ENCODE peak calls at places on chromosomes 12 and 14, in four cellular contexts. T is OCI-LY7, L is stomach, F is GM12865. B is an unnamed sample.

GRCh38 chr12:12450043-12450451 is 93.2 kb downstream of the BORCS5 start:
- DNase-seq in T (no peak), L (no peak), F (no peak), B (no peak)

GRCh38 chr12:11635341-11635740 is 14.1 kb upstream of the ETV6 start:
- DNase-seq in T (no peak), L (no peak), F (no peak), B (no peak)

GRCh38 chr14:52402812-52403526 is 88.9 kb downstream of the PTGER2 start:
- DNase-seq in T (no peak), L (no peak), F (peak; percentile 45), B (no peak)

GRCh38 chr12:52529846-52530245 is 9.7 kb upstream of the KRT5 start:
- DNase-seq in T (no peak), L (no peak), F (no peak), B (no peak)

GRCh38 chr12:111448831-111449790 is 43.4 kb downstream of the SH2B3 start:
- DNase-seq in T (no peak), L (peak; percentile 8), F (peak; percentile 35), B (no peak)

GRCh38 chr12:46872135-46872534 is 46.3 kb upstream of the SLC38A4 start:
- DNase-seq in T (no peak), L (no peak), F (no peak), B (no peak)

GRCh38 chr14:53954551-53955233 is 1.9 kb downstream of the BMP4 start:
- DNase-seq in T (no peak), L (no peak), F (no peak), B (no peak)

GRCh38 chr12:106971065-106971464 is 15.4 kb downstream of the TMEM263 start:
- DNase-seq in T (no peak), L (no peak), F (no peak), B (no peak)

GRCh38 chr14:32435411-32435810 is 106.3 kb downstream of the AKAP6 start:
- DNase-seq in T (no peak), L (no peak), F (no peak), B (no peak)

GRCh38 chr12:69290545-69291277 is 51.3 kb downstream of the CPSF6 start:
- DNase-seq in T (peak; percentile 87), L (peak; percentile 90), F (peak; percentile 90), B (peak; percentile 63)

GRCh38 chr14:101077511-101078074 is 174.1 kb upstream of the RTL1 start:
- DNase-seq in T (no peak), L (peak; percentile 13), F (no peak), B (no peak)

GRCh38 chr14:67420102-67420739 is 8.3 kb upstream of the PLEK2 start:
- DNase-seq in T (peak; percentile 67), L (no peak), F (peak; percentile 62), B (no peak)

GRCh38 chr12:108935165-108935564 is 55.3 kb downstream of the DAO start:
- DNase-seq in T (no peak), L (no peak), F (peak; percentile 35), B (no peak)

GRCh38 chr12:31728289-31728916 is 418 bp downstream of the AMN1 start:
- DNase-seq in T (peak; percentile 63), L (peak; percentile 47), F (peak; percentile 64), B (no peak)

GRCh38 chr14:65361920-65362319 is 50.6 kb upstream of the FUT8 start:
- DNase-seq in T (no peak), L (peak; percentile 60), F (no peak), B (no peak)

GRCh38 chr12:77893918-77894317 is 63.2 kb downstream of the NAV3 start:
- DNase-seq in T (no peak), L (peak; percentile 74), F (no peak), B (peak; percentile 73)

GRCh38 chr12:13924286-13924685 is 57.1 kb downstream of the GRIN2B start:
- DNase-seq in T (no peak), L (no peak), F (no peak), B (no peak)
- TF ChIP-seq CTCF in T (no peak), L (no peak), F (no peak), B (no peak)

GRCh38 chr14:99215277-99215676 is 56.7 kb downstream of the BCL11B start:
- DNase-seq in T (no peak), L (no peak), F (no peak), B (no peak)
- H3K4me3 ChIP-seq in T (no peak overlapping the region), L (no peak overlapping the region), F (no peak overlapping the region), B (peak overlapping the region; percentile 19)

GRCh38 chr14:61696753-61697318 is 1.5 kb downstream of the HIF1A start:
- DNase-seq in T (no peak), L (no peak), F (peak; percentile 9), B (peak; percentile 21)

GRCh38 chr14:61694039-61694438 is 1.3 kb upstream of the HIF1A start:
- DNase-seq in T (no peak), L (no peak), F (no peak), B (no peak)

GRCh38 chr14:61694830-61695694 is at the start of gene HIF1A:
- DNase-seq in T (peak; percentile 99), L (peak; percentile 97), F (peak; percentile 100), B (peak; percentile 94)

GRCh38 chr14:61698216-61698980 is 3.1 kb downstream of the HIF1A start:
- DNase-seq in T (peak; percentile 58), L (no peak), F (peak; percentile 30), B (no peak)

GRCh38 chr14:61695695-61696527 is 598 bp downstream of the HIF1A start:
- DNase-seq in T (peak; percentile 59), L (peak; percentile 53), F (peak; percentile 63), B (peak; percentile 14)
- TF ChIP-seq CTCF in T (no peak), L (no peak), F (no peak), B (no peak)

DNA sequence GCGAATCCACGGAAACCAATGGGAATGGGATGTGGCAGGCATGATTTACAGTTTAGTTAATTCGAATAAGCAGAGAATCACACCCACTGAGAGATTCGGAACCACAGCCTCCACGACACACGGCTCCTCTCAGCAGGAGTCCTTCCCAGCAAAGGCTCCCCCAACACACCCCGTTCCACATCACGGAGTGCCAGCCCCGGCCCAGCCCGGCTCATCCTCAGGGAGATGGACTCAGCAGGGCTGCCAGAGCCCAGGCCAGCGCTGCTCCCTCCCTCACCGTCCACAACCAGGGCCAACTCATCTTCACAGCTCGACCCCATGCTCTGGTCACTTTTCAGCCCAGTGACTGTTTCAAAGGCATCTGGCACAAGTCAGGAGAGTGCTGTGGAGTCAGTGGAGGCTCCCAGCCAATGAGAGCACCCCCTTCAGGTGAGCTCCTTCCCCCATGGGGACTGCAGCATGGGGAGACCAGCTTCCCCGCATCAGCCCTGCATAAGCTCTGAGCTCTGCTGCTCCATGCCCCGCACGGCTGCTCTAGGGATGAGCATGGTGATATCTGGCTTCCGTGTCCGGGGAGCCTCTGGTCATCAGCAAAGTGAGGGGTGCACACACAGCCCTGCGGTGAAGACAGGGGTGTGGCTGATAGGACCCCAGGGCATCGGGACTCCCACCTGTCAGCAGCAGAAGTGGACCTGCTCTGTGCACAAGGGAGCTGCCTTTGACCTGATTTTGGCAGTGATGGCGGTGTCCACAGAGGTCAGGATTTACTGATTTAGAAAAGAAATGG is 238.8 kb upstream of the SFSWAP start:
- DNase-seq in T (no peak), L (peak; percentile 17), F (no peak), B (no peak)
- H3K4me3 ChIP-seq in T (no peak overlapping the region), L (no peak overlapping the region), F (no peak overlapping the region), B (no peak overlapping the region)

GRCh38 chr14:68610251-68610793 is 182.5 kb downstream of the ZFP36L1 start:
- DNase-seq in T (no peak), L (no peak), F (no peak), B (no peak)
- TF ChIP-seq CTCF in T (no peak), L (no peak), F (no peak), B (no peak)

GRCh38 chr12:94150483-94151225 is 2.3 kb downstream of the PLXNC1 start:
- DNase-seq in T (no peak), L (peak; percentile 31), F (peak; percentile 61), B (no peak)
- H3K4me3 ChIP-seq in T (peak overlapping the region; percentile 71), L (peak overlapping the region; percentile 53), F (peak overlapping the region; percentile 80), B (no peak overlapping the region)

DNA sequence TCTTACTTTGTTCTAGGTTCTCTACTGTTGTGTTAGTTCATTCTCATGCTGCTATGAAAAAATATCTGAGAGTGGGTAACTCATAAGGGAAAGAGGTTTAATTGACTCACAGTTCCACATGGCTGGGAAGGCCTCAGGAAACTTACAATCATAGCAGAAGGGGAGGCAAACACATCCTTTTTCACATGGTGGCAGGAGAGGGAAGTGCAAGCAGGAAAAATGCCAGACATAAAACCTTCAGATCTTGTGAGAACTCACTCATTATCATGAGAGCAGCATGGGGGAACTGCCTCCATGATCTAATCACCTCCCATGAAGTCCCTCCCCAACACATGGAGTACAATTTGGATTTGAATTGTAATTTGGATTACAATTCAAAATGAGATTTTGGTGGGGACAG is 69.6 kb downstream of the MGST1 start:
- DNase-seq in T (no peak), L (no peak), F (no peak), B (no peak)
- TF ChIP-seq CTCF in T (no peak), L (no peak), F (no peak), B (no peak)